ENCODE peak calls at places on chromosomes 7 and 10, in five cellular contexts. B, Y, M, R and D are unnamed samples.

GRCh38 chr10:110789604-110790428 is 81.9 kb upstream of the PDCD4 start:
- DNase-seq in B (no peak), Y (no peak), M (no peak), R (no peak), D (no peak)

GRCh38 chr10:6409982-6410694 is 169.9 kb downstream of the PRKCQ start:
- DNase-seq in B (no peak), Y (peak), M (no peak), R (peak), D (no peak)

GRCh38 chr7:2016761-2017482 is 215.8 kb downstream of the MAD1L1 start:
- DNase-seq in B (no peak), Y (no peak), M (no peak), R (no peak), D (no peak)

GRCh38 chr10:18340496-18341051 is 200.3 kb downstream of the CACNB2 start:
- DNase-seq in B (no peak), Y (no peak), M (no peak), R (no peak), D (no peak)

GRCh38 chr7:79495544-79496272 is 42.2 kb upstream of the MAGI2 start:
- DNase-seq in B (no peak), Y (no peak), M (no peak), R (no peak), D (no peak)

GRCh38 chr10:4622374-4622773 is 203.6 kb upstream of the AKR1E2 start:
- DNase-seq in B (no peak), Y (no peak), M (no peak), R (no peak), D (no peak)

GRCh38 chr7:36894190-36894589 is 169.9 kb upstream of the AOAH start:
- DNase-seq in B (no peak), Y (no peak), M (no peak), R (no peak), D (no peak)

GRCh38 chr10:103053659-103054581 is 135.8 kb downstream of the CNNM2 start:
- DNase-seq in B (no peak), Y (peak), M (peak), R (peak), D (peak)

GRCh38 chr10:79129361-79129997 is 60.7 kb downstream of the ZMIZ1 start:
- DNase-seq in B (no peak), Y (peak), M (peak), R (no peak), D (no peak)

GRCh38 chr7:18472161-18472483 is 23.4 kb upstream of the HDAC9 start:
- DNase-seq in B (no peak), Y (no peak), M (no peak), R (no peak), D (no peak)

GRCh38 chr10:98536551-98536950 is 89.8 kb upstream of the HPS1 start:
- DNase-seq in B (peak), Y (no peak), M (no peak), R (no peak), D (no peak)

GRCh38 chr10:2899246-2899645 is 168.1 kb upstream of the PFKP start:
- DNase-seq in B (no peak), Y (no peak), M (no peak), R (no peak), D (no peak)

GRCh38 chr10:64635906-64636305 is 1114.7 kb downstream of the REEP3 start:
- DNase-seq in B (no peak), Y (no peak), M (no peak), R (no peak), D (no peak)
- TF ChIP-seq CTCF in B (no peak), Y (no peak), M (no peak), R (no peak), D (no peak)

GRCh38 chr10:62589689-62590088 is 214.8 kb upstream of the ADO start:
- DNase-seq in B (no peak), Y (no peak), M (no peak), R (no peak), D (no peak)
- TF ChIP-seq CTCF in B (no peak), Y (no peak), M (no peak), R (no peak), D (no peak)

GRCh38 chr7:156580036-156580435 is 60.5 kb upstream of the RNF32 start:
- DNase-seq in B (no peak), Y (no peak), M (no peak), R (no peak), D (no peak)

GRCh38 chr7:156585025-156585648 is 55.4 kb upstream of the RNF32 start:
- DNase-seq in B (no peak), Y (no peak), M (no peak), R (no peak), D (no peak)

GRCh38 chr7:156585926-156586325 is 54.6 kb upstream of the RNF32 start:
- DNase-seq in B (no peak), Y (no peak), M (no peak), R (no peak), D (no peak)

GRCh38 chr7:156579566-156579965 is 61.0 kb upstream of the RNF32 start:
- DNase-seq in B (no peak), Y (no peak), M (no peak), R (no peak), D (no peak)

GRCh38 chr7:156582591-156583123 is 57.9 kb upstream of the RNF32 start:
- DNase-seq in B (no peak), Y (no peak), M (no peak), R (no peak), D (no peak)
- TF ChIP-seq CTCF in B (no peak), Y (no peak), M (no peak), R (no peak), D (no peak)

GRCh38 chr7:46357851-46358250 is 436.8 kb upstream of the IGFBP3 start:
- DNase-seq in B (no peak), Y (no peak), M (no peak), R (no peak), D (no peak)

GRCh38 chr7:46368871-46369270 is 447.8 kb upstream of the IGFBP3 start:
- DNase-seq in B (no peak), Y (no peak), M (no peak), R (no peak), D (no peak)

GRCh38 chr7:46360811-46361210 is 439.7 kb upstream of the IGFBP3 start:
- DNase-seq in B (no peak), Y (no peak), M (no peak), R (no peak), D (no peak)

GRCh38 chr7:46360255-46360654 is 439.2 kb upstream of the IGFBP3 start:
- DNase-seq in B (no peak), Y (no peak), M (no peak), R (no peak), D (no peak)

DNA sequence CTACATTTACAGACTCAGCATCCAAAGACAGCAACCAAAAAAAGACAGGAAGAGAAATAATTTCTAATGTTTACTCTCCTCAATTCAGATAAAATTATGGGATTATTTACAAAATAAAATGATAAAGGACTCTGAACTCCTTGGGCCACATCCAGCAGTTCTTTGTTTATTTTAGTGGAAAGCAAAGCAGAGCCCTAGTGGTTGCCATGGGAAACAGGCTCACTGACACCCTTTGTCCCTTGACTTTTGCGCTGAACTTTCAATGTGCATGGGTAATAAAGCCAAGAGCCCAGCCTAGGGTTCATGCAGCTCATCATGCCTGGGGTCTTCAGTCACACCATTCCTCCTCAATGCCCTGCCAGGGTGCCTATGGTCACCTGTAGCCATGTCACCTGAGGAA is 442.6 kb upstream of the IGFBP3 start:
- DNase-seq in B (no peak), Y (no peak), M (no peak), R (no peak), D (no peak)
- TF ChIP-seq CTCF in B (no peak), Y (peak), M (peak), R (no peak), D (no peak)